ENCODE peak calls at places on chromosome 2, in eight cellular contexts. N is heart left ventricle, F is A549, L is K562, A is adrenal gland, H is sigmoid colon, R is tibial nerve, W is ovary. T is an unnamed sample.

GRCh38 chr2:120348134-120349103 is 2.5 kb downstream of the INHBB start:
- DNase-seq in A (no peak), N (no peak), F (peak; percentile 74), W (no peak), L (no peak), H (no peak), R (no peak), T (no peak)

GRCh38 chr2:144479138-144479537 is 40.8 kb downstream of the ZEB2 start:
- DNase-seq in W (no peak), R (no peak), F (no peak), L (no peak), N (no peak), H (no peak), A (no peak), T (no peak)

GRCh38 chr2:46269545-46270273 is 27.5 kb upstream of the EPAS1 start:
- DNase-seq in R (no peak), N (no peak), H (no peak), W (peak; percentile 48), A (no peak), L (peak; percentile 47), F (no peak), T (peak; percentile 39)

GRCh38 chr2:200320991-200321390 is 14.5 kb downstream of the SPATS2L start:
- DNase-seq in A (no peak), W (no peak), F (no peak), N (no peak), R (no peak), H (no peak), L (no peak), T (no peak)

GRCh38 chr2:224520064-224520463 is 65.1 kb downstream of the CUL3 start:
- DNase-seq in L (no peak), R (no peak), F (peak; percentile 17), N (no peak), H (no peak), A (no peak), W (no peak), T (no peak)

GRCh38 chr2:9771481-9772017 is 71.7 kb upstream of the TAF1B start:
- DNase-seq in W (no peak), A (peak; percentile 53), F (peak; percentile 85), H (no peak), N (no peak), L (no peak), R (peak; percentile 23), T (no peak)

GRCh38 chr2:39568561-39569006 is 97.1 kb upstream of the TMEM178A start:
- DNase-seq in H (no peak), W (no peak), F (no peak), A (peak; percentile 56), N (no peak), R (no peak), L (no peak), T (no peak)

GRCh38 chr2:231933916-231934401 is 7.8 kb upstream of the NPPC start:
- DNase-seq in N (peak; percentile 73), W (no peak), A (peak; percentile 38), R (no peak), H (peak; percentile 78), F (no peak), L (no peak), T (peak; percentile 89)

GRCh38 chr2:100437751-100438150 is 20.3 kb upstream of the CHST10 start:
- DNase-seq in A (no peak), H (no peak), N (no peak), L (no peak), R (no peak), W (no peak), F (no peak), T (no peak)

GRCh38 chr2:62296833-62297641 is 101.1 kb downstream of the B3GNT2 start:
- DNase-seq in W (no peak), N (no peak), A (no peak), R (no peak), F (no peak), L (peak; percentile 62), H (no peak), T (no peak)

GRCh38 chr2:136905779-136906178 is 140.4 kb downstream of the THSD7B start:
- DNase-seq in R (no peak), H (no peak), L (no peak), F (no peak), W (no peak), N (no peak), A (no peak), T (no peak)

DNA sequence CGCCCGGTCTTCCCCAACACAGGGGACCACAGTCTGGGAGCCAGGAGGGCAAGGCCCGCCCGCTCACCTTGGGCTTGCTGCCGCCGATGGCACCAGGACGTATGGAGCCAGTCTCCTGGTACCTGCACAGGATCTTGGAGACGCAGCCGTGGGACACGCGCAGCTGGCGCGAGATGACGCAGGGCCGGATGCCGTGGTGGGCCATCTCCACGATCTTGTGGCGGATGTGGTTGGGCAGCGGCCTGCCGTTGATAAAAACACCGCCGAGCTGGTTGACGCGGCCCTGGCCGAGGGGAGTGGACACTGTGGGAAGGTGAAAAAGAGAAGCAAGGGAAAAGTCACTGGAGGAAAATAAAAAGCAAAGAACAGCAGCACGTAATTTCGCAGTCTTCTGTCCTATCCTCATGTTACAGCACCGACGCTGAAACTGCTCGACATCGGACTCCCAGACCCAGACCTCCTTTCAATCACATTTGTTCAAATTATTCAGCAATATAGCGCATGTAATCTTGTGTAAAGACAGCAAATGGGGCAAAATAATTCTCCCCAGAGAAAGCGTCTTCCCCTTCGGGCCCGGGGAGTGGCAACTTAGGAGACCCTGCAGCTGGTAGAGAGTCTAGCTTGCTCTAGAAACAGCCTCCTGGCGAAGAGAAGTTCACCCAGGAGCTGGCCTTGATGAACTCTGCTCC is 1.7 kb downstream of the PAX3 start:
- DNase-seq in F (no peak), W (no peak), N (no peak), L (no peak), H (no peak), R (no peak), A (no peak), T (peak; percentile 82)
- H3K4me3 ChIP-seq in F (no peak overlapping the region), W (no peak overlapping the region), N (no peak overlapping the region), L (no peak overlapping the region), H (no peak overlapping the region), R (no peak overlapping the region), A (no peak overlapping the region), T (no peak overlapping the region)

GRCh38 chr2:85605406-85606115 is 3.1 kb upstream of the TMEM150A start:
- DNase-seq in H (peak; percentile 55), R (no peak), A (no peak), F (no peak), N (no peak), W (no peak), L (no peak), T (no peak)

GRCh38 chr2:85602476-85603234 is at the start of gene TMEM150A:
- DNase-seq in R (peak; percentile 91), N (peak; percentile 95), L (peak; percentile 92), F (peak; percentile 88), H (peak; percentile 97), W (peak; percentile 92), A (peak; percentile 97), T (peak; percentile 98)

GRCh38 chr2:85606116-85606455 is 3.6 kb upstream of the TMEM150A start:
- DNase-seq in N (no peak), H (no peak), W (no peak), R (no peak), L (no peak), F (no peak), A (no peak), T (no peak)

GRCh38 chr2:85607268-85608215 is 4.3 kb downstream of the C2orf68 start:
- DNase-seq in F (no peak), A (no peak), L (no peak), H (peak; percentile 6), R (no peak), W (no peak), N (no peak), T (no peak)

DNA sequence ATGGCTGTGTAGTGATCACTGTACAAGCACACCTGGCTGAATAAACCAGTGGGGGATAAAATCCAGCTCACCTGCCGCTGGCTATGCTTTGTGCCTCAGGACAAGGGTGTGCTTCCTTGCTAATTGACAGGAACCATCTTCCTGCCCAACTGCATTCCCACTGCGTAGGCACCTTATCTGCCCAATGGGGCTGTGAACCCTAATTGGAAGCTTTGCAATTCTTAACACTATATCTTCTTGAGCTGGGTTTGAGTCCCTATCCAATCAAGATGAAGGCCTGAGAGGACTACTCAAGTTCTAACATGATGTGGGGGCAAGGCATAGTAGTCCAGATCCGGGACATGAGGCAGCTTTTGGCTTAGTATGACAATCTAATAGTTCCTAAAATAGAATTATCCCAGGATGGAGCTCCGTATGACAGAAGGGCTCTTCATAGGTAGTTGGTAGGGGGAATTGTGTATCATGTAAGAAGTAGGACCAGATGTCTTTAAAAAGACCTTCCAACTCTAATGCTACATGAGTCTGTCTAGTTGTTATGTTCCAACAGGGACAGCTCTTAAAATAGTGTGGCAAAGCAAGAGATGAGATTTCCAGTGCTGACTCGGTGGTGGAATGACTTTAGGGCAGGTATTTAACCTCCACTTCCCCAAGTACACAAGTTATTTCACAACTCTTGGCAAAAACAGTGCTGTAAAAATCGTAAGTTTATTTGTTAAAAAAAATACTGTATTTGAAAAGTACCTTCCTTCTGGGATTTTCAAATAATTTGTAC is 2.3 kb upstream of the TMEM150A start:
- DNase-seq in H (no peak), N (no peak), R (no peak), F (no peak), L (no peak), W (no peak), A (no peak), T (no peak)
- TF ChIP-seq POLR2A in H (no peak), N (no peak), R (no peak), F (no peak), L (peak; percentile 22), W (no peak), A (no peak), T (no peak)

GRCh38 chr2:102850888-102851287 is 89.1 kb downstream of the TMEM182 start:
- DNase-seq in W (no peak), R (no peak), H (no peak), L (no peak), F (no peak), N (no peak), A (no peak), T (no peak)

GRCh38 chr2:102843759-102844443 is 82.1 kb downstream of the TMEM182 start:
- DNase-seq in F (no peak), W (no peak), H (no peak), L (no peak), A (no peak), N (no peak), R (no peak), T (no peak)

GRCh38 chr2:102844911-102845310 is 83.1 kb downstream of the TMEM182 start:
- DNase-seq in H (no peak), L (no peak), N (no peak), W (no peak), R (no peak), F (no peak), A (no peak), T (no peak)

DNA sequence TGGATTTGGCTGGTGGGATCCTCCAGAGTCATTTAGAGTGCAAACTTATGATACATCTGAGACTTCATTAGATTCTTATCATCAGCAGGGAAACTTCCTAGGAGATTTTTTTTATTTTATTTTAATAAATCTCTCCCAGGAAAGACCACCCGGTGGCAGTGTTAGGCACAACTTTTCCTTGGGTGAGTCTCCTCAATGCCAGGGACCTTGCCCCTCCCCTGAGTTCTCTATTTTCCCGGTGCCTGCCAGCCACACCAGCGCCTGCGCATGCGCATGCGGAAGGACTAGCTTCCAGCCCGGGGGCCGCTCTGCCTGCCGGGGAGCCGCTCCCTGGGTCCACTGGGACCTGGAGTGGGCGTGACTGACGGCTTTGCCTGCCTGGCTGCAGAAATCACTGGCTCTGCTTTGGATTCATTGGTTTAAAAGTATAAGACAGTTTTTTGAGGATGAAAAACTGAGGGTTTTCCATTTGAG is 86.6 kb downstream of the TMEM182 start:
- DNase-seq in F (peak; percentile 76), L (peak; percentile 42), R (peak; percentile 18), A (peak; percentile 85), W (peak; percentile 21), H (peak; percentile 76), N (peak; percentile 82), T (no peak)
- H3K4me3 ChIP-seq in F (peak overlapping the region; percentile 35), L (no peak overlapping the region), R (no peak overlapping the region), A (no peak overlapping the region), W (no peak overlapping the region), H (peak overlapping the region; percentile 20), N (peak overlapping the region; percentile 25), T (peak overlapping the region; percentile 19)

GRCh38 chr2:25341031-25341727 is 546 bp downstream of the DNMT3A start:
- DNase-seq in A (no peak), L (peak; percentile 55), R (no peak), H (no peak), F (no peak), N (peak; percentile 60), W (peak; percentile 55), T (no peak)
- TF ChIP-seq POLR2A in A (no peak), L (no peak), R (no peak), H (no peak), F (no peak), N (no peak), W (no peak), T (no peak)

T was measured in esophagus muscularis mucosa.